ENCODE peak calls at places on chromosomes 1 and 21, in nine cellular contexts. I is stomach; Q is kidney; K is GM23248; H is psoas muscle; J is pancreas; A is IMR-90; N is CD8-positive, alpha-beta memory T cell; S is left ventricle myocardium inferior. R is an unnamed sample.

GRCh38 chr1:197808843-197809242 is 33.6 kb upstream of the DENND1B start:
- DNase-seq in H (no peak), Q (no peak), K (no peak), N (no peak), S (no peak), I (no peak), A (no peak), J (no peak), R (no peak)

GRCh38 chr1:59827055-59827643 is 12.4 kb downstream of the HOOK1 start:
- DNase-seq in N (no peak), I (no peak), S (no peak), A (no peak), J (no peak), Q (no peak), K (no peak), H (no peak), R (no peak)

GRCh38 chr1:51265618-51266017 is 29.5 kb downstream of the RNF11 start:
- DNase-seq in A (no peak), Q (no peak), J (no peak), K (no peak), I (no peak), H (no peak), S (no peak), N (no peak), R (no peak)

GRCh38 chr1:234706199-234706598 is 96.2 kb upstream of the IRF2BP2 start:
- DNase-seq in S (no peak), Q (no peak), H (no peak), I (no peak), J (no peak), N (no peak), A (no peak), K (no peak), R (no peak)

GRCh38 chr1:217090073-217090911 is 367.1 kb upstream of the ESRRG start:
- DNase-seq in H (no peak), K (no peak), S (peak; percentile 20), A (no peak), N (no peak), Q (no peak), J (no peak), I (no peak), R (no peak)

GRCh38 chr1:234732671-234733390 is 122.9 kb upstream of the IRF2BP2 start:
- DNase-seq in N (no peak), S (no peak), Q (no peak), K (no peak), H (no peak), I (no peak), J (no peak), A (no peak), R (no peak)

GRCh38 chr1:155003766-155004351 is 1.3 kb downstream of the ZBTB7B start:
- DNase-seq in Q (peak; percentile 91), S (peak; percentile 80), K (peak; percentile 63), I (peak; percentile 76), A (peak; percentile 38), N (no peak), H (peak; percentile 91), J (peak; percentile 77), R (peak; percentile 78)

GRCh38 chr1:204380293-204380831 is 20.6 kb upstream of the PLEKHA6 start:
- DNase-seq in Q (no peak), J (no peak), H (no peak), A (no peak), K (no peak), N (no peak), I (no peak), S (no peak), R (no peak)

GRCh38 chr1:162388615-162389014 is 7.1 kb downstream of the C1orf226 start:
- DNase-seq in I (no peak), Q (no peak), S (no peak), A (no peak), J (no peak), N (no peak), H (no peak), K (no peak), R (no peak)

GRCh38 chr1:167488786-167489185 is 29.5 kb downstream of the CD247 start:
- DNase-seq in K (no peak), I (no peak), J (no peak), Q (no peak), N (no peak), S (no peak), H (no peak), A (no peak), R (no peak)

GRCh38 chr1:158952416-158952815 is 21.1 kb downstream of the PYHIN1 start:
- DNase-seq in Q (no peak), I (no peak), S (no peak), J (no peak), N (no peak), K (no peak), H (no peak), A (no peak), R (no peak)

GRCh38 chr1:225882699-225883615 is 777 bp upstream of the TMEM63A start:
- DNase-seq in J (peak; percentile 75), Q (peak; percentile 88), S (peak; percentile 65), N (peak; percentile 54), K (peak; percentile 77), I (peak; percentile 73), A (peak; percentile 23), H (peak; percentile 71), R (no peak)

GRCh38 chr1:175268720-175269119 is 76.1 kb upstream of the KIAA0040 start:
- DNase-seq in H (no peak), J (no peak), S (no peak), N (no peak), A (no peak), K (peak; percentile 15), Q (no peak), I (no peak), R (no peak)

GRCh38 chr1:163231385-163231784 is 28.7 kb upstream of the RGS5 start:
- DNase-seq in N (no peak), K (peak; percentile 69), I (no peak), S (no peak), J (no peak), H (no peak), Q (no peak), A (peak; percentile 75), R (no peak)

GRCh38 chr1:199612976-199613774 is 414.3 kb upstream of the NR5A2 start:
- DNase-seq in A (peak; percentile 1), H (no peak), S (no peak), N (no peak), J (no peak), I (no peak), Q (no peak), K (peak; percentile 65), R (no peak)

GRCh38 chr1:230308039-230308438 is 118.1 kb downstream of the PGBD5 start:
- DNase-seq in S (peak; percentile 69), N (no peak), I (peak; percentile 93), J (peak; percentile 95), Q (peak; percentile 96), K (peak; percentile 81), H (peak; percentile 80), A (peak; percentile 64), R (peak; percentile 78)

GRCh38 chr1:28126778-28127430 is 38.5 kb upstream of the EYA3 start:
- DNase-seq in N (no peak), K (no peak), A (no peak), Q (no peak), I (no peak), H (no peak), S (no peak), J (no peak), R (no peak)

GRCh38 chr1:16183157-16183556 is 27.3 kb upstream of the EPHA2 start:
- DNase-seq in Q (no peak), I (no peak), H (peak; percentile 71), K (peak; percentile 99), A (peak; percentile 78), J (no peak), S (no peak), N (no peak), R (peak; percentile 89)

DNA sequence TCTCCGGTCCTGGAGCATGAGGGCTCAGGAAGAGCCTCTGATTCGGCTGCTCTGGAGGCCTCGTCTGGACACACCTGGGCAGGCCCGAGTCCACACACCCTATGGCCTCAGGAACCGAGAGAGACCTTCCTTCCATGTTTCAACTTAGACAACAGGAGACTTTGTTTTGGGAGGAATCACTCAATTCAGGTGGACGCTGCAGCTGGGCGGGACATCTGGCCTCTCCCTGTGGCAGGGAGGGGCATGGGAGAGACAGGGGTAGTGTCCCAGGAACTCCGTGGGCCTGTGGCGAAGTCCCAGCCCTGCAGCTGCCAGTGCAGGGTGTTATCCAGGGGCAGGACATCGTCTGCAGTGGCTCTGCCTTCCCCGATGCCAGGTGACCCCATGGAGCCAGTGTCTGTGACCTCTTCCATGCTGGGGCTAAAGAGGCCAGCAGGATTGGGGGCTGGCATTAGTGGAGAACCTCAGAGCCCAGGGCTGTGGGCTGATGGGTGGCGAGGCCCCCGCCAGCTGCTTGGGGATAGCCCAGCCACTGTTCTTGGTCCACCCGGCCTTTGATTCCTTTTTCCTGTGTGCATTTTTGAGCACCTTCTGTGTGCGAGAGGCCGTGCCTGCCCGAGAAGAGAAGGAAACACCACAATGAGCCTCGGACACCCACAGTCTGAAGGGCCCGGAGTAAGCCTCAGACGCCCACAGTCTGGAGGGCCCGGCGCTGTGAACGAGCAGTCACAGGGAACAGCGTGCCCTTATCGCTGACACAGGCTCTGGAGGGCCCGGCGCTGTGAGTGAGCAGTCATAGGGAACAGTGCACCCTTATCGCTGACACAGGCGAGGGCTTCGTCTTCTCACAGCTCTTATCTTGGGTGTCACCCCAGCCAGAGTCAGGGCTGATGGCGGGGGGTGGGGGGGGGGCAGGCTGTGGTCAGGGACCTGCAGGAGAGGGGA is 6.2 kb downstream of the COL18A1 start:
- DNase-seq in N (peak; percentile 31), K (no peak), S (peak; percentile 76), I (no peak), H (peak; percentile 53), Q (peak; percentile 75), A (no peak), J (no peak), R (peak; percentile 34)
- H3K4me1 ChIP-seq in N (no peaks in the 10 kb centered on the region), K (no peaks in the 10 kb centered on the region), S (peaks cover 91% of the 10 kb centered on the region), I (peaks cover 21% of the 10 kb centered on the region), H (peaks cover 15% of the 10 kb centered on the region), Q (peaks cover 69% of the 10 kb centered on the region), A (peaks cover 17% of the 10 kb centered on the region), J (no peaks in the 10 kb centered on the region), R (peaks cover 21% of the 10 kb centered on the region)

GRCh38 chr1:46183119-46183842 is 7.0 kb upstream of the P3R3URF start:
- DNase-seq in K (peak; percentile 99), J (peak; percentile 93), N (no peak), Q (peak; percentile 90), I (peak; percentile 94), A (peak; percentile 95), S (peak; percentile 68), H (peak; percentile 94), R (peak; percentile 98)
- H3K4me1 ChIP-seq in K (peaks cover 28% of the 10 kb centered on the region), J (peaks cover 14% of the 10 kb centered on the region), N (peaks cover 8% of the 10 kb centered on the region), Q (peaks cover 46% of the 10 kb centered on the region), I (peaks cover 68% of the 10 kb centered on the region), A (peaks cover 16% of the 10 kb centered on the region), S (peaks cover 61% of the 10 kb centered on the region), H (peaks cover 27% of the 10 kb centered on the region), R (peaks cover 51% of the 10 kb centered on the region)

DNA sequence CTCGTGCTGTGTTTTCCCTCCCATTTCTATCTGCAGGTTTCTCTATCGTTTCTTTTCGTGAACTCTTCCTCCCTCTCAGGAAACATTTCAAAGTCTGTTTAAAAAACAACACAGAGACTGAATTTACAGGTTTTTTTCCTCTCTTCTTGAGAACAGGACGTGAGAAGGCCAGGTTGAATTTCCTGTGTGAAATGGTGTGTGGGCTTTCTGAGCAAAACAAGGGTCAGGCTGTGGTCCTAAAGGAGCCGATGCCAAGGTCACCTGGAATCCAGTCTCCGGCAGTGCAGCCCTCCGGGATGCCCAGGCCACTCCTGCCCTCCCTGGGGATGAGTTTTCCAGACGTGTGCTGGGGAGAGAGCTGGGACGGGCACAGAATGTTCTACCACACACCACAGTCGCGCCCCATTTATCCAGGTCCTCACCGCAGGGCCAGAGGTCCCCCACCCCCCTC is 62.7 kb upstream of the RUNX3 start:
- DNase-seq in S (no peak), N (no peak), Q (peak; percentile 53), I (no peak), A (no peak), H (peak; percentile 30), J (no peak), K (no peak), R (no peak)
- H3K4me1 ChIP-seq in S (no peaks in the 10 kb centered on the region), N (peaks cover 100% of the 10 kb centered on the region), Q (no peaks in the 10 kb centered on the region), I (no peaks in the 10 kb centered on the region), A (no peaks in the 10 kb centered on the region), H (no peaks in the 10 kb centered on the region), J (no peaks in the 10 kb centered on the region), K (no peaks in the 10 kb centered on the region), R (no peaks in the 10 kb centered on the region)

GRCh38 chr1:6597777-6598131 is 4.9 kb downstream of the KLHL21 start:
- DNase-seq in K (no peak), H (no peak), N (no peak), S (no peak), J (no peak), Q (no peak), A (no peak), I (no peak), R (no peak)
- H3K4me1 ChIP-seq in K (peaks cover 4% of the 10 kb centered on the region), H (peaks cover 51% of the 10 kb centered on the region), N (peaks cover 50% of the 10 kb centered on the region), S (peaks cover 99% of the 10 kb centered on the region), J (peaks cover 8% of the 10 kb centered on the region), Q (peaks cover 38% of the 10 kb centered on the region), A (peaks cover 4% of the 10 kb centered on the region), I (peaks cover 76% of the 10 kb centered on the region), R (peaks cover 14% of the 10 kb centered on the region)

R was measured in RWPE2.